ENCODE peak calls at places on chromosomes 3 and 15, in eight cellular contexts. T is ELR; B is GOT3; W is NCI-H345; R is Panc1; C is activated effector memory CD4-positive, alpha-beta T cell treated with Interleukin-2 at 50 U/mL for 16 hours; D is amniotic stem cell; V is M059J. Y is an unnamed sample.

GRCh38 chr3:146511402-146512134 is 32.8 kb downstream of the PLSCR1 start:
- DNase-seq in C (no peak), V (no peak), D (no peak), T (no peak), R (no peak), B (no peak), W (no peak), Y (no peak)

GRCh38 chr15:79442911-79443310 is 10.8 kb downstream of the MINAR1 start:
- DNase-seq in V (no peak), T (no peak), B (no peak), R (no peak), W (peak), D (no peak), C (no peak), Y (no peak)

GRCh38 chr3:184352149-184352785 is 9.1 kb downstream of the CLCN2 start:
- DNase-seq in D (no peak), R (no peak), V (no peak), B (no peak), C (no peak), W (no peak), T (no peak), Y (no peak)

GRCh38 chr15:63232943-63233342 is 43.5 kb downstream of the RAB8B start:
- DNase-seq in R (no peak), V (peak), B (no peak), C (no peak), T (no peak), W (no peak), D (no peak), Y (no peak)

GRCh38 chr15:73867426-73867825 is 5.9 kb upstream of the TBC1D21 start:
- DNase-seq in W (no peak), B (no peak), C (no peak), D (no peak), V (no peak), R (no peak), T (no peak), Y (no peak)

GRCh38 chr3:20186600-20187004 is 596 bp upstream of the SGO1 start:
- DNase-seq in D (no peak), V (no peak), R (no peak), W (no peak), T (peak), B (no peak), C (no peak), Y (no peak)

GRCh38 chr3:106345353-106346027 is 476.7 kb upstream of the CBLB start:
- DNase-seq in V (peak), D (peak), C (no peak), B (peak), T (peak), R (no peak), W (no peak), Y (no peak)

GRCh38 chr3:134804508-134805480 is 9.7 kb downstream of the EPHB1 start:
- DNase-seq in C (no peak), D (no peak), V (no peak), T (no peak), R (no peak), W (no peak), B (no peak), Y (no peak)

GRCh38 chr15:62649793-62650420 is 392.6 kb upstream of the TPM1 start:
- DNase-seq in R (no peak), T (peak), V (peak), B (no peak), C (no peak), W (no peak), D (no peak), Y (no peak)

GRCh38 chr3:152121292-152121654 is 147.5 kb upstream of the MBNL1 start:
- DNase-seq in B (no peak), T (peak), W (no peak), R (peak), V (peak), D (peak), C (no peak), Y (no peak)

GRCh38 chr3:70519913-70520659 is 207.6 kb upstream of the MDFIC2 start:
- DNase-seq in D (no peak), R (no peak), V (no peak), W (no peak), T (no peak), C (no peak), B (no peak), Y (no peak)

GRCh38 chr3:71581981-71582611 is 1.4 kb downstream of the FOXP1 start:
- DNase-seq in V (peak), B (no peak), T (peak), W (peak), D (no peak), C (peak), R (no peak), Y (peak)

GRCh38 chr15:61051570-61052031 is 177.5 kb downstream of the RORA start:
- DNase-seq in V (peak), T (peak), R (no peak), C (no peak), B (no peak), D (peak), W (peak), Y (no peak)

GRCh38 chr3:169657351-169658124 is 6.0 kb downstream of the MECOM start:
- DNase-seq in W (peak), R (no peak), C (no peak), D (no peak), T (no peak), V (peak), B (no peak), Y (no peak)

GRCh38 chr3:58035512-58035867 is 27.3 kb downstream of the FLNB start:
- DNase-seq in V (peak), W (no peak), T (no peak), B (no peak), C (no peak), D (no peak), R (no peak), Y (no peak)

GRCh38 chr3:17955411-17955810 is 213.0 kb upstream of the TBC1D5 start:
- DNase-seq in B (no peak), R (no peak), D (no peak), C (no peak), T (no peak), W (no peak), V (no peak), Y (no peak)

GRCh38 chr3:189071452-189071851 is 100.3 kb upstream of the TPRG1 start:
- DNase-seq in V (peak), B (no peak), W (peak), C (no peak), R (no peak), T (peak), D (no peak), Y (no peak)

GRCh38 chr3:134808835-134809234 is 13.8 kb downstream of the EPHB1 start:
- DNase-seq in C (no peak), W (no peak), T (no peak), B (no peak), V (no peak), D (no peak), R (no peak), Y (no peak)

Y was measured in H7.